ENCODE peak calls at places on chromosomes 5 and 9, in ten cellular contexts. X, V, R, J, Y, H, C, S, W and U are unnamed samples.

GRCh38 chr9:111036946-111037743 is 1.1 kb downstream of the LPAR1 start:
- DNase-seq in X (peak; percentile 7), V (no peak), R (no peak), J (peak; percentile 37), Y (no peak), H (no peak), C (no peak), S (no peak), W (no peak), U (no peak)

GRCh38 chr9:112011051-112011620 is 114.5 kb downstream of the UGCG start:
- DNase-seq in X (no peak), V (no peak), R (no peak), J (peak; percentile 63), Y (no peak), H (no peak), C (no peak), S (no peak), W (no peak), U (no peak)

GRCh38 chr5:10655041-10655685 is 91.3 kb downstream of the ANKRD33B start:
- DNase-seq in X (no peak), V (no peak), R (peak; percentile 24), J (no peak), Y (no peak), H (peak; percentile 46), C (no peak), S (no peak), W (no peak), U (no peak)

GRCh38 chr9:108525214-108525613 is 330.6 kb downstream of the ACTL7B start:
- DNase-seq in X (no peak), V (no peak), R (no peak), J (no peak), Y (no peak), H (no peak), C (no peak), S (no peak), W (no peak), U (peak; percentile 19)

GRCh38 chr9:74846771-74847170 is 41.0 kb downstream of the TRPM6 start:
- DNase-seq in X (no peak), V (no peak), R (no peak), J (peak; percentile 6), Y (no peak), H (no peak), C (no peak), S (no peak), W (no peak), U (no peak)

GRCh38 chr9:119003218-119003617 is 366.0 kb downstream of the BRINP1 start:
- DNase-seq in X (no peak), V (no peak), R (no peak), J (peak; percentile 29), Y (no peak), H (no peak), C (no peak), S (no peak), W (no peak), U (no peak)

GRCh38 chr5:97967292-97967691 is 784.2 kb upstream of the RIOK2 start:
- DNase-seq in X (no peak), V (no peak), R (no peak), J (no peak), Y (no peak), H (no peak), C (no peak), S (no peak), W (no peak), U (no peak)

GRCh38 chr9:79465171-79465570 is 106.6 kb upstream of the TLE4 start:
- DNase-seq in X (no peak), V (no peak), R (no peak), J (no peak), Y (no peak), H (no peak), C (no peak), S (no peak), W (no peak), U (no peak)

GRCh38 chr9:131739988-131740648 is at the start of gene RAPGEF1:
- DNase-seq in X (no peak), V (no peak), R (peak; percentile 78), J (no peak), Y (no peak), H (peak; percentile 84), C (peak; percentile 78), S (no peak), W (peak; percentile 95), U (peak; percentile 78)

GRCh38 chr9:131738838-131739191 is 1.1 kb downstream of the RAPGEF1 start:
- DNase-seq in X (no peak), V (no peak), R (peak; percentile 52), J (no peak), Y (no peak), H (no peak), C (peak; percentile 54), S (no peak), W (peak; percentile 70), U (no peak)

GRCh38 chr9:131737426-131737825 is 2.5 kb downstream of the RAPGEF1 start:
- DNase-seq in X (no peak), V (no peak), R (no peak), J (no peak), Y (no peak), H (no peak), C (no peak), S (no peak), W (no peak), U (no peak)

GRCh38 chr9:131739192-131739961 is 499 bp downstream of the RAPGEF1 start:
- DNase-seq in X (no peak), V (no peak), R (peak; percentile 57), J (no peak), Y (no peak), H (peak; percentile 68), C (peak; percentile 51), S (no peak), W (peak; percentile 71), U (peak; percentile 61)

DNA sequence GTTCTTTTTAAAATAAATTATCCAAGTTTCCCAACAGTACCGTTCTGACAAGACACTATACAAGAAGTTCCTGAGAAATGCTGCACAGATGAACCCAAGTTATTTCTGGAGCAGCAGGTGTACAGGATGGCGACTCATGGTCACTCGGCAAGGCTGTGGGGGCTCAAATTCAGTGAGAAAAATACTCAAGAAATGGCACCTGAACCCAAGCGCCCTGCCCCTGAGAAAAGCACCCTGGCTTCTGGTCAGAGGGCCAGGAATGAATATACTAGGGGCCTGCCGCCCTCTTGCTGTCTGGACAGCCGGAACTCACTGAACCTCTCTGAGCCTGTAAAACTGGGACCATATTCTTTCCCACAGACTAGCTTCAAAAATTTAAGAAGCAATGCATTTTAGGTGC is 1.6 kb downstream of the RAPGEF1 start:
- DNase-seq in X (no peak), V (no peak), R (no peak), J (no peak), Y (no peak), H (no peak), C (no peak), S (no peak), W (no peak), U (peak; percentile 20)
- H3K4me3 ChIP-seq in X (peak overlapping the region; percentile 69), V (peak overlapping the region; percentile 71), R (no peak overlapping the region), J (no peak overlapping the region), Y (peak overlapping the region; percentile 55), H (peak overlapping the region; percentile 68), C (peak overlapping the region; percentile 21), S (peak overlapping the region; percentile 62), W (peak overlapping the region; percentile 66), U (peak overlapping the region; percentile 77)

DNA sequence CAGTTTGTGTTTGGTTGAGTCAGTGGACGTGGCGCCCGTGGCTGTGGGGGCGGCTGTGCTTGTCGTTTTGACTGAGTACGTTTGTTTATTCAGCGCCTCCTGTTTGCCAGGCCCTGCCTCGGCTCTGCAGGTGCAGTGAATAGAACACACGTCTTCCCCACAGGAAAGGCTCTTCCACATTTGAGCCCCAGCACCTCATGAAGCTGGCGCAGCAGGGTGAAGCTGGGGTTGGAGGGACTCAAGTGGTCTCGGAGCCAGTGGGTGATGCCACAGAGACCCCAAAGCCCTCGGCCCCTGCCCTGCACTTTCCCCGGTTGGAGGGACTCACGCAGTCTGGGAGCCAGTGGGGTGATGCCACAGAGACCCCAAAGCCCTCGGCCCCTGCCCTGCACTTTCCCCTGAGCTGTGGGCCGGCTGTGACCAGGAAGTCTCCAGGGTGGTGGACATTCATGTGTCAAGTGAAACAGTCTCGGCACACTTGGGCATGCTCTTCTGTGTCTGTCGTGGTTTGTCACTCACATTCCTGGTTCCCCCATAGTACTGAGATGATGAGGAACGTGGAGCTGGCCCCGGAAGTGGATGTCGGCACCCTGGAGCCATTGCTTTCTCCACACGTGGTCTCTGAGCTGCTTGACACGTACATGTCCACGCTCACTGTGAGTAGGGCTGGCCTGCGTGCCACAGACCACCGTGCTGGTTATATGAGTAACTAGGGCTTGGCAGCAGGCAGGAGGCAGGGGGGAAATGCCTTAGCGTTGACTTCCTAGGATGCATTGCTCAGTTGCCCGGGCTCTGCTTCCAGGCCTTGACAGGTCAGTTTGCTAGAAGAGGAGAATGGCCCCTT is 13.6 kb downstream of the EXOC3 start:
- DNase-seq in X (no peak), V (no peak), R (peak; percentile 15), J (no peak), Y (no peak), H (peak; percentile 51), C (peak; percentile 14), S (no peak), W (no peak), U (no peak)
- H3K36me3 ChIP-seq in X (peaks cover 36% of the 10 kb centered on the region), V (peaks cover 35% of the 10 kb centered on the region), R (peaks cover 97% of the 10 kb centered on the region), J (peaks cover 73% of the 10 kb centered on the region), Y (no peaks in the 10 kb centered on the region), H (peaks cover 33% of the 10 kb centered on the region), C (peaks cover 77% of the 10 kb centered on the region), S (no peaks in the 10 kb centered on the region), W (peaks cover 10% of the 10 kb centered on the region), U (no peaks in the 10 kb centered on the region)

GRCh38 chr5:141672856-141673813 is 8.9 kb downstream of the ARAP3 start:
- DNase-seq in X (no peak), V (no peak), R (no peak), J (no peak), Y (no peak), H (no peak), C (no peak), S (no peak), W (no peak), U (no peak)

GRCh38 chr5:141668601-141669265 is 13.3 kb downstream of the ARAP3 start:
- DNase-seq in X (no peak), V (no peak), R (no peak), J (peak; percentile 77), Y (no peak), H (no peak), C (no peak), S (no peak), W (no peak), U (no peak)

GRCh38 chr5:141672071-141672855 is 9.8 kb downstream of the ARAP3 start:
- DNase-seq in X (no peak), V (no peak), R (no peak), J (no peak), Y (no peak), H (no peak), C (no peak), S (no peak), W (no peak), U (no peak)

GRCh38 chr5:141665995-141666940 is 15.1 kb upstream of the FCHSD1 start:
- DNase-seq in X (no peak), V (no peak), R (no peak), J (no peak), Y (no peak), H (no peak), C (no peak), S (no peak), W (no peak), U (no peak)

GRCh38 chr5:141669519-141669918 is 12.5 kb downstream of the ARAP3 start:
- DNase-seq in X (no peak), V (no peak), R (no peak), J (no peak), Y (no peak), H (no peak), C (no peak), S (no peak), W (no peak), U (no peak)
- TF ChIP-seq POLR2A in X (no peak), V (no peak), R (no peak), J (no peak), Y (no peak), H (no peak), C (no peak), S (no peak), W (no peak), U (no peak)

GRCh38 chr9:136821333-136822031 is 13.7 kb downstream of the RABL6 start:
- DNase-seq in X (no peak), V (no peak), R (no peak), J (no peak), Y (no peak), H (no peak), C (no peak), S (no peak), W (no peak), U (no peak)
- H3K4me3 ChIP-seq in X (no peak overlapping the region), V (no peak overlapping the region), R (peak overlapping the region; percentile 40), J (no peak overlapping the region), Y (peak overlapping the region; percentile 17), H (peak overlapping the region; percentile 46), C (no peak overlapping the region), S (no peak overlapping the region), W (peak overlapping the region; percentile 34), U (peak overlapping the region; percentile 61)